ENCODE peak calls at places on chromosomes 12 and 14, in six cellular contexts. One of them, this sample, is unnamed.

GRCh38 chr14:104680056-104680805 is 9.2 kb upstream of the INF2 start:
- DNase-seq in left ventricle myocardium inferior: peak; percentile 23
- DNase-seq in neural progenitor cell: no peak
- DNase-seq in upper lobe of right lung: peak; percentile 63
- DNase-seq in CD8-positive, alpha-beta T cell: no peak
- DNase-seq in A549: peak; percentile 83
- DNase-seq in this sample: peak; percentile 90

GRCh38 chr12:67222302-67222701 is 46.9 kb upstream of the CAND1 start:
- DNase-seq in A549: peak; percentile 38
- DNase-seq in left ventricle myocardium inferior: no peak
- DNase-seq in upper lobe of right lung: no peak
- DNase-seq in CD8-positive, alpha-beta T cell: no peak
- DNase-seq in neural progenitor cell: peak; percentile 41
- DNase-seq in this sample: no peak

GRCh38 chr12:52225752-52226151 is 7.3 kb upstream of the KRT7 start:
- DNase-seq in neural progenitor cell: no peak
- DNase-seq in CD8-positive, alpha-beta T cell: no peak
- DNase-seq in A549: no peak
- DNase-seq in left ventricle myocardium inferior: no peak
- DNase-seq in upper lobe of right lung: no peak
- DNase-seq in this sample: peak; percentile 8

GRCh38 chr12:97595936-97596335 is 133.3 kb downstream of the RMST start:
- DNase-seq in left ventricle myocardium inferior: no peak
- DNase-seq in upper lobe of right lung: no peak
- DNase-seq in A549: no peak
- DNase-seq in neural progenitor cell: no peak
- DNase-seq in CD8-positive, alpha-beta T cell: no peak
- DNase-seq in this sample: no peak

GRCh38 chr12:93783827-93784226 is 106.7 kb downstream of the CRADD start:
- DNase-seq in A549: no peak
- DNase-seq in neural progenitor cell: no peak
- DNase-seq in upper lobe of right lung: no peak
- DNase-seq in CD8-positive, alpha-beta T cell: no peak
- DNase-seq in left ventricle myocardium inferior: no peak
- DNase-seq in this sample: no peak

GRCh38 chr12:39816671-39817185 is 197.1 kb upstream of the ABCD2 start:
- DNase-seq in neural progenitor cell: no peak
- DNase-seq in CD8-positive, alpha-beta T cell: no peak
- DNase-seq in A549: no peak
- DNase-seq in upper lobe of right lung: no peak
- DNase-seq in left ventricle myocardium inferior: no peak
- DNase-seq in this sample: no peak

GRCh38 chr12:119148049-119148448 is 30.7 kb upstream of the HSPB8 start:
- DNase-seq in upper lobe of right lung: no peak
- DNase-seq in left ventricle myocardium inferior: no peak
- DNase-seq in A549: no peak
- DNase-seq in neural progenitor cell: no peak
- DNase-seq in CD8-positive, alpha-beta T cell: no peak
- DNase-seq in this sample: no peak

GRCh38 chr12:116443706-116444589 is 115.2 kb upstream of the MAP1LC3B2 start:
- DNase-seq in CD8-positive, alpha-beta T cell: no peak
- DNase-seq in left ventricle myocardium inferior: no peak
- DNase-seq in A549: no peak
- DNase-seq in neural progenitor cell: no peak
- DNase-seq in upper lobe of right lung: peak; percentile 72
- DNase-seq in this sample: no peak

GRCh38 chr14:91835920-91836843 is 31.2 kb downstream of the TC2N start:
- DNase-seq in CD8-positive, alpha-beta T cell: peak; percentile 68
- DNase-seq in neural progenitor cell: peak; percentile 89
- DNase-seq in left ventricle myocardium inferior: peak; percentile 62
- DNase-seq in upper lobe of right lung: peak; percentile 96
- DNase-seq in A549: peak; percentile 76
- DNase-seq in this sample: peak; percentile 67

GRCh38 chr14:95829321-95829720 is 47.3 kb upstream of the TUNAR start:
- DNase-seq in upper lobe of right lung: no peak
- DNase-seq in neural progenitor cell: no peak
- DNase-seq in left ventricle myocardium inferior: no peak
- DNase-seq in CD8-positive, alpha-beta T cell: no peak
- DNase-seq in A549: no peak
- DNase-seq in this sample: no peak

GRCh38 chr14:91732439-91732838 is 553 bp upstream of the CATSPERB start:
- DNase-seq in left ventricle myocardium inferior: no peak
- DNase-seq in A549: no peak
- DNase-seq in upper lobe of right lung: no peak
- DNase-seq in CD8-positive, alpha-beta T cell: no peak
- DNase-seq in neural progenitor cell: no peak
- DNase-seq in this sample: no peak

GRCh38 chr14:99728231-99728920 is 44.3 kb downstream of the CYP46A1 start:
- DNase-seq in left ventricle myocardium inferior: peak; percentile 7
- DNase-seq in A549: no peak
- DNase-seq in neural progenitor cell: peak; percentile 1
- DNase-seq in CD8-positive, alpha-beta T cell: no peak
- DNase-seq in upper lobe of right lung: peak; percentile 63
- DNase-seq in this sample: peak; percentile 62

GRCh38 chr12:22042981-22043669 is 2.9 kb upstream of the CMAS start:
- DNase-seq in upper lobe of right lung: no peak
- DNase-seq in A549: peak; percentile 28
- DNase-seq in CD8-positive, alpha-beta T cell: no peak
- DNase-seq in left ventricle myocardium inferior: no peak
- DNase-seq in neural progenitor cell: no peak
- DNase-seq in this sample: no peak

GRCh38 chr12:110627500-110628195 is 13.7 kb downstream of the TCTN1 start:
- DNase-seq in A549: no peak
- DNase-seq in left ventricle myocardium inferior: no peak
- DNase-seq in upper lobe of right lung: no peak
- DNase-seq in neural progenitor cell: no peak
- DNase-seq in CD8-positive, alpha-beta T cell: no peak
- DNase-seq in this sample: no peak

GRCh38 chr14:57266060-57266459 is 2.6 kb downstream of the EXOC5 start:
- DNase-seq in CD8-positive, alpha-beta T cell: no peak
- DNase-seq in A549: no peak
- DNase-seq in neural progenitor cell: no peak
- DNase-seq in upper lobe of right lung: no peak
- DNase-seq in left ventricle myocardium inferior: no peak
- DNase-seq in this sample: no peak

GRCh38 chr12:69932154-69932553 is 107.1 kb downstream of the MYRFL start:
- DNase-seq in upper lobe of right lung: no peak
- DNase-seq in CD8-positive, alpha-beta T cell: no peak
- DNase-seq in neural progenitor cell: no peak
- DNase-seq in A549: no peak
- DNase-seq in left ventricle myocardium inferior: no peak
- DNase-seq in this sample: no peak

GRCh38 chr12:131857908-131858850 is 30.0 kb downstream of the MMP17 start:
- DNase-seq in left ventricle myocardium inferior: no peak
- DNase-seq in CD8-positive, alpha-beta T cell: no peak
- DNase-seq in neural progenitor cell: no peak
- DNase-seq in A549: peak; percentile 68
- DNase-seq in upper lobe of right lung: no peak
- DNase-seq in this sample: no peak

GRCh38 chr12:50088577-50089335 is 3.6 kb downstream of the SMARCD1 start:
- DNase-seq in CD8-positive, alpha-beta T cell: no peak
- DNase-seq in left ventricle myocardium inferior: no peak
- DNase-seq in neural progenitor cell: peak; percentile 80
- DNase-seq in upper lobe of right lung: no peak
- DNase-seq in A549: peak; percentile 80
- DNase-seq in this sample: no peak

GRCh38 chr12:108846320-108846719 is 11.1 kb downstream of the SSH1 start:
- DNase-seq in neural progenitor cell: no peak
- DNase-seq in left ventricle myocardium inferior: peak; percentile 72
- DNase-seq in A549: no peak
- DNase-seq in CD8-positive, alpha-beta T cell: no peak
- DNase-seq in upper lobe of right lung: no peak
- DNase-seq in this sample: no peak

GRCh38 chr14:91041450-91041849 is 19.0 kb downstream of the RPS6KA5 start:
- DNase-seq in left ventricle myocardium inferior: no peak
- DNase-seq in A549: no peak
- DNase-seq in CD8-positive, alpha-beta T cell: no peak
- DNase-seq in upper lobe of right lung: no peak
- DNase-seq in neural progenitor cell: no peak
- DNase-seq in this sample: no peak

GRCh38 chr14:100534528-100535286 is 52.5 kb downstream of the BEGAIN start:
- DNase-seq in neural progenitor cell: peak; percentile 48
- DNase-seq in upper lobe of right lung: peak; percentile 47
- DNase-seq in A549: no peak
- DNase-seq in left ventricle myocardium inferior: peak; percentile 3
- DNase-seq in CD8-positive, alpha-beta T cell: no peak
- DNase-seq in this sample: no peak

GRCh38 chr14:56331815-56332214 is 213.6 kb downstream of the PELI2 start:
- DNase-seq in CD8-positive, alpha-beta T cell: no peak
- DNase-seq in left ventricle myocardium inferior: no peak
- DNase-seq in upper lobe of right lung: no peak
- DNase-seq in A549: no peak
- DNase-seq in neural progenitor cell: no peak
- DNase-seq in this sample: no peak

GRCh38 chr12:51222461-51222860 is 4.6 kb upstream of the POU6F1 start:
- DNase-seq in A549: peak; percentile 78
- DNase-seq in CD8-positive, alpha-beta T cell: no peak
- DNase-seq in left ventricle myocardium inferior: no peak
- DNase-seq in neural progenitor cell: no peak
- DNase-seq in upper lobe of right lung: no peak
- DNase-seq in this sample: no peak

GRCh38 chr12:122980192-122981035 is at the start of gene ARL6IP4:
- DNase-seq in CD8-positive, alpha-beta T cell: peak; percentile 27
- DNase-seq in neural progenitor cell: peak; percentile 80
- DNase-seq in A549: peak; percentile 65
- DNase-seq in upper lobe of right lung: peak; percentile 89
- DNase-seq in left ventricle myocardium inferior: peak; percentile 69
- DNase-seq in this sample: peak; percentile 73

GRCh38 chr12:122981587-122982493 is 1.4 kb downstream of the ARL6IP4 start:
- DNase-seq in left ventricle myocardium inferior: no peak
- DNase-seq in CD8-positive, alpha-beta T cell: no peak
- DNase-seq in neural progenitor cell: no peak
- DNase-seq in A549: no peak
- DNase-seq in upper lobe of right lung: no peak
- DNase-seq in this sample: no peak

GRCh38 chr12:122979908-122980191 is 631 bp upstream of the ARL6IP4 start:
- DNase-seq in left ventricle myocardium inferior: no peak
- DNase-seq in upper lobe of right lung: no peak
- DNase-seq in neural progenitor cell: peak; percentile 34
- DNase-seq in A549: no peak
- DNase-seq in CD8-positive, alpha-beta T cell: no peak
- DNase-seq in this sample: no peak

GRCh38 chr12:122982494-122982850 is 2.0 kb downstream of the ARL6IP4 start:
- DNase-seq in left ventricle myocardium inferior: no peak
- DNase-seq in neural progenitor cell: no peak
- DNase-seq in A549: no peak
- DNase-seq in CD8-positive, alpha-beta T cell: no peak
- DNase-seq in upper lobe of right lung: no peak
- DNase-seq in this sample: peak; percentile 61

GRCh38 chr12:122981036-122981471 is 573 bp downstream of the ARL6IP4 start:
- DNase-seq in upper lobe of right lung: no peak
- DNase-seq in neural progenitor cell: peak; percentile 67
- DNase-seq in A549: no peak
- DNase-seq in CD8-positive, alpha-beta T cell: no peak
- DNase-seq in left ventricle myocardium inferior: no peak
- DNase-seq in this sample: no peak
- H3K4me1 ChIP-seq in upper lobe of right lung: peaks cover 68% of the 10 kb centered on the region
- H3K4me1 ChIP-seq in neural progenitor cell: peaks cover 14% of the 10 kb centered on the region
- H3K4me1 ChIP-seq in A549: peaks cover 23% of the 10 kb centered on the region
- H3K4me1 ChIP-seq in CD8-positive, alpha-beta T cell: peaks cover 55% of the 10 kb centered on the region
- H3K4me1 ChIP-seq in left ventricle myocardium inferior: peaks cover 95% of the 10 kb centered on the region
- H3K4me1 ChIP-seq in this sample: peaks cover 89% of the 10 kb centered on the region

DNA sequence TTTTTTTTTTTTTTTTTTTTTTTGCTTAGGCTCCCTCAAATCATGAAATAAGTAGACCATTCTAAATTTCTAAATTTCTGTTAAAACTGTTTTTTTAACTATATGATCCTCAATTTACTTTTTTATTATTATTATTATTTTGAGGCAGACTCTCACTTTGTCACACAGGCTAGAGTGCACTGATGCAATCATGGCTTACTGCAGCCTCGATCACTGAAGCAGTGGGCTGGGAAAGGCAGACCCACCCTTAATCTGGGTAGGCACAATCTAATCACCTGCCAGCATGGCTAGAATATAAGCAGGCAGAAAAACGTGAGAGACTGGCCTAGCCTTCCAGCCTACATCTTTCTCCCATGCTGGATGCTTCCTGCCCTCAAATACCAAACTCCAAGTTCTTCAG is 2.4 kb downstream of the ERO1A start:
- DNase-seq in left ventricle myocardium inferior: no peak
- DNase-seq in A549: no peak
- DNase-seq in CD8-positive, alpha-beta T cell: no peak
- DNase-seq in upper lobe of right lung: no peak
- DNase-seq in neural progenitor cell: no peak
- DNase-seq in this sample: no peak
- H3K4me3 ChIP-seq in left ventricle myocardium inferior: no peak overlapping the region
- H3K4me3 ChIP-seq in A549: no peak overlapping the region
- H3K4me3 ChIP-seq in CD8-positive, alpha-beta T cell: no peak overlapping the region
- H3K4me3 ChIP-seq in upper lobe of right lung: no peak overlapping the region
- H3K4me3 ChIP-seq in neural progenitor cell: no peak overlapping the region
- H3K4me3 ChIP-seq in this sample: no peak overlapping the region

GRCh38 chr12:106759526-106760183 is 14.8 kb upstream of the RIC8B start:
- DNase-seq in CD8-positive, alpha-beta T cell: no peak
- DNase-seq in A549: no peak
- DNase-seq in neural progenitor cell: no peak
- DNase-seq in left ventricle myocardium inferior: no peak
- DNase-seq in upper lobe of right lung: no peak
- DNase-seq in this sample: peak; percentile 63
- H3K27ac ChIP-seq in CD8-positive, alpha-beta T cell: no peak overlapping the region
- H3K27ac ChIP-seq in A549: no peak overlapping the region
- H3K27ac ChIP-seq in neural progenitor cell: peak overlapping the region; percentile 89
- H3K27ac ChIP-seq in left ventricle myocardium inferior: peak overlapping the region; percentile 46
- H3K27ac ChIP-seq in upper lobe of right lung: peak overlapping the region; percentile 65
- H3K27ac ChIP-seq in this sample: peak overlapping the region; percentile 71

GRCh38 chr12:2290091-2290490 is 237.3 kb downstream of the CACNA1C start:
- DNase-seq in left ventricle myocardium inferior: no peak
- DNase-seq in upper lobe of right lung: no peak
- DNase-seq in neural progenitor cell: no peak
- DNase-seq in A549: no peak
- DNase-seq in CD8-positive, alpha-beta T cell: no peak
- DNase-seq in this sample: no peak

GRCh38 chr12:2290516-2291065 is 237.8 kb downstream of the CACNA1C start:
- DNase-seq in CD8-positive, alpha-beta T cell: no peak
- DNase-seq in neural progenitor cell: no peak
- DNase-seq in upper lobe of right lung: no peak
- DNase-seq in A549: no peak
- DNase-seq in left ventricle myocardium inferior: no peak
- DNase-seq in this sample: no peak

GRCh38 chr12:2291182-2291832 is 238.5 kb downstream of the CACNA1C start:
- DNase-seq in neural progenitor cell: peak; percentile 57
- DNase-seq in A549: peak; percentile 60
- DNase-seq in upper lobe of right lung: no peak
- DNase-seq in CD8-positive, alpha-beta T cell: no peak
- DNase-seq in left ventricle myocardium inferior: no peak
- DNase-seq in this sample: no peak

GRCh38 chr12:2292560-2292959 is 239.8 kb downstream of the CACNA1C start:
- DNase-seq in left ventricle myocardium inferior: no peak
- DNase-seq in neural progenitor cell: no peak
- DNase-seq in CD8-positive, alpha-beta T cell: no peak
- DNase-seq in A549: no peak
- DNase-seq in upper lobe of right lung: no peak
- DNase-seq in this sample: no peak

DNA sequence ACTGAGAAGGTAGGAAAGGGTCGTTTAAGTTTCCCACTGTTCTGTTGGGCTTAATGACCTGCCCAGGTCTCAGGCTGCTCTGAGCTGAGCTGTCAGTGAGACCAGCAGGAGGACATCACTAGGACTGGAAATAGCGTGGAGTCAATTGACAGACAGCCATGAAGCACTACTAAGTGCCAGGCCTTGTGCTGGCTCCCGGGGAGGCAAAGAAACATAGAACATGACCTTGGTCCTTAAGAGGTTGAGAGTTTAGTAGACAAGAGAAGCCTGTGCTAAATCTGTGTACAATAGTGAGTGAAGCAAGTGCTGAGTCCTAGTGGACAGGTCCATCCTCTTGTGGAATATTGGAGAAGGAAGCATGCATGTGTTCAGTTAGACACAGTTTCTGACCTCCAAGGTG is 239.2 kb downstream of the CACNA1C start:
- DNase-seq in neural progenitor cell: no peak
- DNase-seq in CD8-positive, alpha-beta T cell: no peak
- DNase-seq in A549: no peak
- DNase-seq in left ventricle myocardium inferior: no peak
- DNase-seq in upper lobe of right lung: no peak
- DNase-seq in this sample: no peak
- H3K4me1 ChIP-seq in neural progenitor cell: no peaks in the 10 kb centered on the region
- H3K4me1 ChIP-seq in CD8-positive, alpha-beta T cell: peaks cover 14% of the 10 kb centered on the region
- H3K4me1 ChIP-seq in A549: no peaks in the 10 kb centered on the region
- H3K4me1 ChIP-seq in left ventricle myocardium inferior: peaks cover 100% of the 10 kb centered on the region
- H3K4me1 ChIP-seq in upper lobe of right lung: peaks cover 38% of the 10 kb centered on the region
- H3K4me1 ChIP-seq in this sample: peaks cover 42% of the 10 kb centered on the region